ENCODE peak calls at places on chromosomes 5 and 9, in four cellular contexts. V is hepatocyte, I is GM23338, R is tibial artery. P is an unnamed sample. For H3K4me1, the result is how much of the 10 kb centered on the place peaks cover.

GRCh38 chr5:123155511-123155923 is 66.5 kb downstream of the PRDM6 start:
- DNase-seq in R (no peak), V (no peak), I (no peak), P (no peak)

GRCh38 chr9:23819403-23819802 is 6.6 kb downstream of the ELAVL2 start:
- DNase-seq in R (no peak), I (peak), V (no peak), P (no peak)

GRCh38 chr5:144433893-144434292 is 263.2 kb downstream of the KCTD16 start:
- DNase-seq in V (peak), R (no peak), I (no peak), P (no peak)

GRCh38 chr5:143679777-143680176 is 132.2 kb upstream of the HMHB1 start:
- DNase-seq in I (no peak), V (no peak), R (no peak), P (no peak)

GRCh38 chr5:1919209-1919566 is 36.5 kb upstream of the IRX4 start:
- DNase-seq in V (no peak), I (no peak), R (no peak), P (no peak)

GRCh38 chr5:9512452-9512851 is 33.4 kb downstream of the SEMA5A start:
- DNase-seq in I (no peak), R (no peak), V (no peak), P (no peak)

GRCh38 chr5:68803881-68804319 is 289.9 kb upstream of the SLC30A5 start:
- DNase-seq in R (no peak), V (no peak), I (no peak), P (no peak)

GRCh38 chr9:93827545-93828330 is 127.4 kb downstream of the BARX1 start:
- DNase-seq in R (no peak), I (peak), V (peak), P (peak)

GRCh38 chr5:124659798-124660197 is 86.6 kb downstream of the ZNF608 start:
- DNase-seq in V (no peak), I (peak), R (no peak), P (no peak)

GRCh38 chr9:133685653-133686504 is 49.7 kb downstream of the DBH start:
- DNase-seq in R (no peak), V (no peak), I (no peak), P (peak)

GRCh38 chr9:77019810-77020437 is 469 bp downstream of the FOXB2 start:
- DNase-seq in R (no peak), V (no peak), I (no peak), P (no peak)

GRCh38 chr9:96009690-96010477 is 134.4 kb downstream of the ERCC6L2 start:
- DNase-seq in I (no peak), V (no peak), R (no peak), P (no peak)

GRCh38 chr5:14406554-14406849 is 175.1 kb upstream of the OTULINL start:
- DNase-seq in V (peak), I (no peak), R (no peak), P (no peak)

GRCh38 chr5:95178046-95178651 is 106.7 kb downstream of the MCTP1 start:
- DNase-seq in I (peak), R (no peak), V (peak), P (no peak)

GRCh38 chr9:117448066-117448465 is 33.2 kb upstream of the ASTN2 start:
- DNase-seq in I (peak), R (no peak), V (no peak), P (no peak)

GRCh38 chr5:51383494-51384081 is 340 bp downstream of the ISL1 start:
- DNase-seq in R (no peak), I (no peak), V (no peak), P (no peak)

GRCh38 chr5:132658383-132659302 is 670 bp downstream of the IL13 start:
- DNase-seq in V (no peak), I (no peak), R (no peak), P (no peak)

GRCh38 chr5:90153031-90153430 is 256.5 kb downstream of the CETN3 start:
- DNase-seq in I (no peak), R (no peak), V (no peak), P (no peak)

GRCh38 chr5:151692312-151692711 is 5.6 kb upstream of the SPARC start:
- DNase-seq in V (no peak), I (no peak), R (no peak), P (no peak)

GRCh38 chr5:138979684-138980275 is 104.6 kb upstream of the LRRTM2 start:
- DNase-seq in I (no peak), V (no peak), R (no peak), P (no peak)

GRCh38 chr9:93236541-93237206 is 52.7 kb downstream of the WNK2 start:
- DNase-seq in R (no peak), V (no peak), I (no peak), P (no peak)

GRCh38 chr9:97304586-97304985 is 2.9 kb upstream of the CCDC180 start:
- DNase-seq in R (no peak), I (no peak), V (no peak), P (no peak)

GRCh38 chr5:149869266-149869875 is 75.2 kb downstream of the PDE6A start:
- DNase-seq in R (no peak), V (no peak), I (peak), P (no peak)

GRCh38 chr5:107388111-107388861 is 282.5 kb downstream of the EFNA5 start:
- DNase-seq in I (peak), V (peak), R (no peak), P (no peak)

GRCh38 chr5:88785396-88786216 is 97.4 kb downstream of the MEF2C start:
- DNase-seq in R (peak), I (peak), V (peak), P (no peak)

DNA sequence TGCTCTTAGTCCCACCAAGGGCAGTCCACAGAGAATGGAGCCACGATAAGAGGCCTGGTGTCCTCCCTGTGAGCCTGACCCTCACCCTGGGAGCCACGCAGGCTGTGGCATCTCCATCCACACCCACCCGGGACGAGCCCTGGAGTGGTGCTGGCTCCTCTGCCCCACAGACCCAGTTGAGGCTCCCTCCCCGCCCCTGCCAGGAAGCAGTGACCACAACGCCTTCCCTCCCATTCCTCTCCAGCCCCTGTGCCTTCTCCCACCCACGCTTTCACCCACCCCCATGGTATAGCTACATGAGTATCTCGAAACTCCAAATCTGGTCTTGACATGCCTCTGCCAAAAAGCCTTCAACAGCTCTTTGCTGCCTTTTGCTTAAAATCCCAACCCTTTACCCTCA is 57.9 kb downstream of the SEMA4D start:
- DNase-seq in R (no peak), V (no peak), I (no peak), P (peak)
- H3K4me1 ChIP-seq in R (under half), V (under half), I (under half), P (under half)

GRCh38 chr5:140870221-140871201 is 1.8 kb downstream of the PCDHA11 start:
- DNase-seq in R (no peak), I (no peak), V (no peak), P (peak)

GRCh38 chr5:140875085-140876065 is at the start of gene PCDHA12:
- DNase-seq in R (no peak), V (peak), I (peak), P (no peak)

GRCh38 chr5:140868721-140869554 is at the start of gene PCDHA11:
- DNase-seq in V (no peak), I (peak), R (no peak), P (no peak)

DNA sequence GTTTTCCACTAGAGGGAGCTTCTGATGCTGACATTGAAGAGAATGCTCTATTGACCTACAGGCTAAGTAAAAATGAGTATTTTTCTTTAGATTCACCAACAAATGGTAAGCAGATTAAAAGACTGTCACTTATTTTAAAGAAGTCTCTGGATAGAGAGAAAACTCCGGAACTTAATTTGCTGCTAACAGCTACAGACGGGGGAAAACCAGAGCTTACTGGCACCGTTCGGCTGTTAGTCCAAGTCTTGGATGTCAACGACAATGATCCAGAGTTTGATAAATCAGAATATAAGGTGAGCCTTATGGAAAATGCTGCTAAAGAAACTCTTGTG is 764 bp downstream of the PCDHA11 start:
- DNase-seq in R (no peak), V (no peak), I (no peak), P (no peak)
- H3K4me3 ChIP-seq in R (no peak), V (no peak), I (peak), P (no peak)

GRCh38 chr9:72575673-72576072 is 54.3 kb downstream of the TMC1 start:
- DNase-seq in R (no peak), V (no peak), I (no peak), P (no peak)

GRCh38 chr9:72579190-72579589 is 57.8 kb downstream of the TMC1 start:
- DNase-seq in V (peak), I (no peak), R (no peak), P (peak)

GRCh38 chr9:72574156-72574810 is 52.9 kb downstream of the TMC1 start:
- DNase-seq in I (no peak), R (no peak), V (no peak), P (no peak)

GRCh38 chr9:72577212-72577753 is 55.9 kb downstream of the TMC1 start:
- DNase-seq in I (no peak), V (peak), R (peak), P (no peak)

GRCh38 chr9:72576087-72576486 is 54.7 kb downstream of the TMC1 start:
- DNase-seq in I (no peak), V (no peak), R (no peak), P (no peak)
- H3K27ac ChIP-seq in I (no peak), V (no peak), R (no peak), P (no peak)

DNA sequence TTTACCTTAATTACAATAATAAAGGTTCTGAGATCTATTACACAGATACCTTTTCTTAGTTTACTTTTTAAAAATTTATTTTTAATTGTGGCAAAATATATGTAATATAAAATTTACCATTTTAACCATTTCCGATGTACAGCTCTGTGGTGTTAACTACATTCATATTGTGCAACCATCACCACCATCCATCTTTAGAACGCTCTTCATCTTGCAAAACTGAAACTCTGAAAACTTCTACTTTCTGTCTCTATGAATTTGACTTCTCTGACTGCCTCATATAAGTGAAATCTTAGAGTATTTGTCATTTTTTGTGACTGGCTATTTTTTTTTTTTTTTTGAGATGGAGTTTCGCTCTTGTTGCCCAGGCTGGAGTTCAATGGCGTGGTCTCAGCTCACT is 26.8 kb downstream of the WWC1 start:
- DNase-seq in V (no peak), R (no peak), I (no peak), P (no peak)
- H3K4me1 ChIP-seq in V (under half), R (under half), I (under half), P (under half)

DNA sequence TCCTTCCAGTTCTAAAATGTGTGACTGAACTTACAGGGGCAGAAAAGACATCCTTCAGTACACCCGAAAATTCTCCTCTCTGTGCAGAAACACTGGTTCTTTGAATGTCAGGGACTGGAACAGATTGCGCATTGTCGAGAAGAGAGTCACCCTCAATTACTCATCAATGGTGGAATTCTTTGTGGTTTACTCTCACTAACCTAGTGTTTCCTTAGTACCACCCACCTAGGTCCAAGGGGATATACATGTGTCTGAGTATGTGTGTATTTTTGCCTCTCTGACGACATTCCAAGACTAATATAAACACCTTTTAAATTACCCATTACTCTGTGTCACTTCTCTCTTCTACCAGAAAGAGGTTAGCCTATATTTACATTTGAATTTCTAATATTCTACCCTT is 660.8 kb downstream of the TLE1 start:
- DNase-seq in R (no peak), I (no peak), V (no peak), P (no peak)
- H3K4me3 ChIP-seq in R (no peak), I (no peak), V (no peak), P (no peak)

GRCh38 chr5:16740046-16740445 is 123.2 kb upstream of the RETREG1 start:
- DNase-seq in R (no peak), I (no peak), V (no peak), P (no peak)

GRCh38 chr5:16735092-16735970 is 118.5 kb upstream of the RETREG1 start:
- DNase-seq in R (no peak), I (no peak), V (peak), P (no peak)

GRCh38 chr5:16736158-16736994 is 119.6 kb upstream of the RETREG1 start:
- DNase-seq in R (no peak), I (peak), V (peak), P (no peak)

GRCh38 chr5:16737173-16737572 is 120.4 kb upstream of the RETREG1 start:
- DNase-seq in V (no peak), R (no peak), I (no peak), P (no peak)

GRCh38 chr5:16737620-16738364 is 121.0 kb upstream of the RETREG1 start:
- DNase-seq in V (peak), R (no peak), I (peak), P (no peak)
- H3K27ac ChIP-seq in V (peak), R (no peak), I (peak), P (no peak)

GRCh38 chr9:128203024-128203841 is at the start of gene DNM1:
- DNase-seq in R (no peak), V (peak), I (peak), P (peak)
- H3K4me1 ChIP-seq in R (under half), V (under half), I (under half), P (under half)

GRCh38 chr9:6620353-6620752 is 25.2 kb downstream of the GLDC start:
- DNase-seq in I (no peak), R (no peak), V (no peak), P (no peak)
- H3K4me3 ChIP-seq in I (no peak), R (no peak), V (no peak), P (no peak)

P was measured in right cardiac atrium.